ENCODE peak calls at places on chromosomes 1 and 21, in five cellular contexts. W is fibroblast of pulmonary artery, E is K562, J is lower leg skin, R is Caco-2. D is an unnamed sample.

GRCh38 chr1:47374501-47374900 is 40.9 kb downstream of the CMPK1 start:
- DNase-seq in J (no peak), W (no peak), E (no peak), R (no peak), D (no peak)

GRCh38 chr1:53860967-53861411 is 22.9 kb upstream of the NDC1 start:
- DNase-seq in J (no peak), E (peak; percentile 82), W (peak; percentile 68), R (peak; percentile 55), D (peak; percentile 66)

GRCh38 chr1:12454406-12455391 is 163.3 kb downstream of the DHRS3 start:
- DNase-seq in E (peak; percentile 53), R (no peak), W (no peak), J (peak; percentile 90), D (no peak)

GRCh38 chr1:966135-966602 is at the start of gene PLEKHN1:
- DNase-seq in J (no peak), R (peak; percentile 73), W (no peak), E (peak; percentile 71), D (no peak)

GRCh38 chr1:114126696-114127095 is 27.0 kb downstream of the SYT6 start:
- DNase-seq in J (no peak), R (no peak), E (no peak), W (no peak), D (peak; percentile 67)

GRCh38 chr1:70205076-70205436 is 323 bp downstream of the LRRC40 start:
- DNase-seq in E (no peak), W (no peak), J (no peak), R (no peak), D (no peak)

GRCh38 chr1:155729031-155729898 is 40.4 kb downstream of the DAP3 start:
- DNase-seq in J (peak; percentile 70), R (peak; percentile 80), E (peak; percentile 18), W (peak; percentile 85), D (peak; percentile 44)

GRCh38 chr1:27145934-27146354 is 9.0 kb downstream of the SLC9A1 start:
- DNase-seq in R (no peak), W (peak; percentile 73), E (peak; percentile 65), J (no peak), D (no peak)

GRCh38 chr1:87880747-87881133 is 552.1 kb downstream of the LMO4 start:
- DNase-seq in W (peak; percentile 23), R (no peak), J (no peak), E (no peak), D (no peak)

GRCh38 chr1:100896481-100896982 is 642 bp downstream of the SLC30A7 start:
- DNase-seq in R (peak; percentile 18), E (peak; percentile 30), W (peak; percentile 62), J (no peak), D (peak; percentile 88)

GRCh38 chr1:28156821-28157220 is 19.7 kb downstream of the PTAFR start:
- DNase-seq in J (no peak), E (no peak), R (no peak), W (no peak), D (no peak)

GRCh38 chr1:1921901-1922753 is 3.0 kb upstream of the TMEM52 start:
- DNase-seq in R (no peak), W (no peak), J (no peak), E (no peak), D (no peak)

GRCh38 chr1:11486610-11487009 is 7.7 kb downstream of the DISP3 start:
- DNase-seq in W (no peak), J (no peak), R (no peak), E (no peak), D (no peak)

GRCh38 chr1:7045897-7046296 is 260.6 kb downstream of the CAMTA1 start:
- DNase-seq in W (no peak), E (no peak), R (no peak), J (peak; percentile 0), D (no peak)

GRCh38 chr1:153363641-153364040 is 6.0 kb downstream of the S100A9 start:
- DNase-seq in E (no peak), R (no peak), W (no peak), J (no peak), D (no peak)

GRCh38 chr1:225137981-225138380 is 208.5 kb downstream of the DNAH14 start:
- DNase-seq in J (no peak), W (no peak), E (no peak), R (no peak), D (no peak)

GRCh38 chr1:234217316-234217840 is 155.9 kb upstream of the COA6 start:
- DNase-seq in E (no peak), R (no peak), J (no peak), W (no peak), D (no peak)

GRCh38 chr1:58741689-58742553 is 41.9 kb downstream of the JUN start:
- DNase-seq in W (no peak), R (no peak), J (no peak), E (no peak), D (no peak)

GRCh38 chr1:58318157-58318665 is 228.3 kb downstream of the OMA1 start:
- DNase-seq in E (no peak), W (no peak), J (no peak), R (no peak), D (no peak)

GRCh38 chr1:193905288-193906085 is 719.1 kb upstream of the B3GALT2 start:
- DNase-seq in J (no peak), E (no peak), R (no peak), W (peak; percentile 3), D (no peak)

GRCh38 chr1:160750608-160751007 is 11.6 kb downstream of the SLAMF7 start:
- DNase-seq in J (no peak), W (no peak), E (no peak), R (no peak), D (no peak)

GRCh38 chr21:25561668-25562641 is 45.3 kb downstream of the MRPL39 start:
- DNase-seq in E (no peak), W (peak; percentile 73), R (peak; percentile 51), J (peak; percentile 86), D (peak; percentile 94)

GRCh38 chr21:44816761-44817505 is 929 bp downstream of the SUMO3 start:
- DNase-seq in E (no peak), W (no peak), R (no peak), J (no peak), D (no peak)

GRCh38 chr21:34261841-34262832 is 101.7 kb upstream of the KCNE2 start:
- DNase-seq in R (no peak), E (no peak), W (no peak), J (no peak), D (no peak)

GRCh38 chr1:183995322-183996035 is 42.0 kb downstream of the COLGALT2 start:
- DNase-seq in J (no peak), W (peak; percentile 22), E (no peak), R (peak; percentile 23), D (no peak)

GRCh38 chr1:27568247-27569087 is 35.5 kb downstream of the AHDC1 start:
- DNase-seq in E (peak; percentile 98), J (peak; percentile 99), W (peak; percentile 90), R (peak; percentile 96), D (peak; percentile 93)

GRCh38 chr1:39720094-39720999 is 18.3 kb upstream of the PPIE start:
- DNase-seq in W (peak; percentile 81), R (peak; percentile 54), J (peak; percentile 75), E (peak; percentile 55), D (peak; percentile 74)

GRCh38 chr1:43984855-43985254 is 5.8 kb downstream of the B4GALT2 start:
- DNase-seq in J (no peak), W (no peak), R (no peak), E (no peak), D (no peak)

DNA sequence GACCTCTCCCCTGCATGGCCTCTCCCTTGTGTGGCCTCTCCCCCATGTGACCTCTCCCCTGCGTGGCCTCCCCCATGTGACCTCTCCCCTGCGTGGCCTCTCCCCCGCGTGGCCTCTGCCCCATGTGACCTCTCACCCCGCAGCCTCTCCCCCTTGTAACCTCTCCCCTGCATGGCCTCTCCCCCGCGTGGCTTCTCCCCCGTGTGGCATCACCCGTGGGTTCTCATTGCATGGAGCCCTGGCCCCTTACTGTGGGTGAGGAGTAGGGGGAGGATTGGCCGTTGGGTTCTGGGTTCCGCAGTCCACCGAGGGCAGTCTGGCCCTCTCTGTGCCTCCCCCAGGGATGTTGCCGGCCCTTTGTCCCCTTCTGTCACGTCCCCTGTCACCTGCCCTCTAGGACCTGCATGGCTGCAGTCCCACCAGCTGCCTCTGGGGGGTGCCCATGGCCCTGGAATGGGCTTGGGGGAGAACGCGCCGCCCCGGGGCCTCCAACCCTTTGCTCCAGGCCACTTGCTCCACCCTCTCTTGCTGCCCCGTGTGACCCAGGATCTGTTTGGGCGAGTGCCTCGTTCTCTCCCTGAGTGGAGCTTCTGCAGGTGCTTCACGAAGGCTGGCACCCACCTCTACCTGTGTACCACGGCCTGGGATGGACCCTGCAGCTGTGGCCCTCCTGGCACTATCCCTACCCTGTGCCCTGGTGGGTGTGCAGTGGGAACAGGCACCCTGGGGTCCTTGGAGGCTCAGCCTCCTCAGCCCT is 21.3 kb downstream of the RRP1 start:
- DNase-seq in E (peak; percentile 93), R (peak; percentile 96), J (peak; percentile 97), W (peak; percentile 64), D (peak; percentile 92)
- H3K4me3 ChIP-seq in E (no peak overlapping the region), R (no peak overlapping the region), J (no peak overlapping the region), W (no peak overlapping the region), D (peak overlapping the region; percentile 6)

GRCh38 chr1:226871636-226872327 is 1.4 kb downstream of the PSEN2 start:
- DNase-seq in E (no peak), W (no peak), R (peak; percentile 12), J (peak; percentile 77), D (no peak)

GRCh38 chr1:226870026-226870322 is 442 bp upstream of the PSEN2 start:
- DNase-seq in W (no peak), J (no peak), R (no peak), E (no peak), D (no peak)

GRCh38 chr1:226868726-226869125 is 1.7 kb upstream of the PSEN2 start:
- DNase-seq in E (no peak), R (no peak), J (no peak), W (no peak), D (no peak)

GRCh38 chr1:226871047-226871365 is 590 bp downstream of the PSEN2 start:
- DNase-seq in E (no peak), W (no peak), R (no peak), J (no peak), D (no peak)

GRCh38 chr1:226870323-226871046 is at the start of gene PSEN2:
- DNase-seq in R (peak; percentile 86), W (peak; percentile 43), J (peak; percentile 93), E (peak; percentile 96), D (peak; percentile 78)
- TF ChIP-seq CTCF in R (no peak), W (no peak), J (no peak), E (peak; percentile 30), D (peak; percentile 4)

GRCh38 chr1:61741682-61742619 is at the start of gene PATJ:
- DNase-seq in J (peak; percentile 91), R (peak; percentile 86), W (peak; percentile 7), E (no peak), D (peak; percentile 17)
- H3K4me3 ChIP-seq in J (peak within 1 kb of the TSS; percentile 82), R (peak within 1 kb of the TSS; percentile 46), W (peak within 1 kb of the TSS; percentile 62), E (no peak within 1 kb of the TSS), D (peak within 1 kb of the TSS; percentile 58)

DNA sequence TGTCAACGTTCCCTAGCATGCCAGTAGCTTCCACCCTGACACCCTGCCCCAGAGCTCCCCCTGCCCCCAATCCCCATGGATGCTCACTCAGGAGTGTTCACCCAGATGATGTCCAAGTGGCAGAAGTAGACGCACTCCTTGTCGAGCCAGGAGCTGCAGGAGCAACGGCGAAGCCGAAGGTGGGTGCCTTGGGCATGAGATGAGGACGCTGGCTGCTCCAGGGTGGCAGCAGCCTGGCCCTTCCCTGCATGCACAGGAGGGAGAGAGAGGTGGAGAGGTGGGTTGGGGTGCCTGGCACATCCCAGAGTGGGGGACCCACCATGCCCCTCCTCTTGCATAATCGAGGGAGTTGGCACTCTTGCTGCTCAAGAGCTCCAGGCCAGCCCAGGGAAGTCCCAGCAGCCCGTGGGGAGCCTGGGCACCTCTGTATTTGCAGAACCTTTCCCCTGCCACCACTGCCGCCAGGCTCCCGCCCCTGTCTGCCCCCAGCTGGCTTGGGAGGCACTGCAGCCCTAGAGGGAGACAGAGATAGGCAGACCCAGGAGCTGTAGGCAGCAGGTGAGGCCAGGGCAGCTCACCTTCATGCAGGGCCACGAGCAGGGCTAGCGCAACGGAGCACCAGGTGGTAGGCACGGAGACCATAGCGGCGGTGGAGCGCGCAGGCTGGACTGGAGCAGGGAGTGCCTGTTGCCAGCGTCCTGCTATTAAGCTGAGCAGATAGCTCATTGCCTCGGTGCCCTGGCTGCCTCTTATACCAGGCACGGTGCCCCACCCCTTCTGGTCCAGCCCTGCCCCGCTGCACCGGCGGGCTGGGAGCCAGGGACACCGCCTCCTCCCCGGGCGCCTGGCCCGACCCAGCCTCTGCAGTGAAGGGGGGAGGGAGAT is at the start of gene EDN2:
- DNase-seq in W (no peak), R (no peak), J (no peak), E (no peak), D (no peak)
- TF ChIP-seq CTCF in W (peak; percentile 20), R (no peak), J (no peak), E (no peak), D (peak; percentile 28)

D was measured in GM12865.